ENCODE peak calls at places on chromosomes 2 and 18, in six cellular contexts. One of them, this sample, is unnamed.

GRCh38 chr18:71252351-71252862 is 963.6 kb downstream of the SOCS6 start:
- DNase-seq in lower leg skin: no peak
- DNase-seq in adrenal gland: no peak
- DNase-seq in uterus: no peak
- DNase-seq in NB4: peak
- DNase-seq in body of pancreas: no peak
- DNase-seq in this sample: no peak

GRCh38 chr2:45272549-45273245 is 263.4 kb upstream of the SIX2 start:
- DNase-seq in lower leg skin: no peak
- DNase-seq in adrenal gland: no peak
- DNase-seq in uterus: no peak
- DNase-seq in NB4: no peak
- DNase-seq in body of pancreas: no peak
- DNase-seq in this sample: no peak

GRCh38 chr2:85744771-85745601 is 8.8 kb upstream of the ATOH8 start:
- DNase-seq in lower leg skin: peak
- DNase-seq in adrenal gland: no peak
- DNase-seq in uterus: peak
- DNase-seq in NB4: peak
- DNase-seq in body of pancreas: peak
- DNase-seq in this sample: peak

GRCh38 chr2:107810734-107811133 is 16.0 kb upstream of the RGPD4 start:
- DNase-seq in lower leg skin: no peak
- DNase-seq in adrenal gland: no peak
- DNase-seq in uterus: no peak
- DNase-seq in NB4: peak
- DNase-seq in body of pancreas: no peak
- DNase-seq in this sample: no peak

GRCh38 chr2:17543131-17543660 is 2.7 kb downstream of the VSNL1 start:
- DNase-seq in lower leg skin: no peak
- DNase-seq in adrenal gland: no peak
- DNase-seq in uterus: no peak
- DNase-seq in NB4: no peak
- DNase-seq in body of pancreas: no peak
- DNase-seq in this sample: no peak

GRCh38 chr2:148814853-148815419 is 60.1 kb upstream of the KIF5C start:
- DNase-seq in lower leg skin: no peak
- DNase-seq in adrenal gland: peak
- DNase-seq in uterus: peak
- DNase-seq in NB4: no peak
- DNase-seq in body of pancreas: no peak
- DNase-seq in this sample: peak

GRCh38 chr2:225766431-225766830 is 366.9 kb downstream of the NYAP2 start:
- DNase-seq in lower leg skin: no peak
- DNase-seq in adrenal gland: no peak
- DNase-seq in uterus: no peak
- DNase-seq in NB4: peak
- DNase-seq in body of pancreas: no peak
- DNase-seq in this sample: no peak

GRCh38 chr2:191645807-191646611 is 31.9 kb upstream of the NABP1 start:
- DNase-seq in lower leg skin: no peak
- DNase-seq in adrenal gland: no peak
- DNase-seq in uterus: no peak
- DNase-seq in NB4: no peak
- DNase-seq in body of pancreas: no peak
- DNase-seq in this sample: no peak

GRCh38 chr2:10678225-10678624 is 11.6 kb downstream of the NOL10 start:
- DNase-seq in lower leg skin: no peak
- DNase-seq in adrenal gland: no peak
- DNase-seq in uterus: no peak
- DNase-seq in NB4: no peak
- DNase-seq in body of pancreas: no peak
- DNase-seq in this sample: no peak

GRCh38 chr2:241040811-241041334 is 42.5 kb downstream of the SNED1 start:
- DNase-seq in lower leg skin: peak
- DNase-seq in adrenal gland: no peak
- DNase-seq in uterus: no peak
- DNase-seq in NB4: no peak
- DNase-seq in body of pancreas: no peak
- DNase-seq in this sample: no peak

GRCh38 chr2:204483497-204484164 is 61.6 kb upstream of the PARD3B start:
- DNase-seq in lower leg skin: no peak
- DNase-seq in adrenal gland: no peak
- DNase-seq in uterus: no peak
- DNase-seq in NB4: no peak
- DNase-seq in body of pancreas: peak
- DNase-seq in this sample: no peak

GRCh38 chr2:197927994-197928393 is 123.6 kb downstream of the PLCL1 start:
- DNase-seq in lower leg skin: no peak
- DNase-seq in adrenal gland: no peak
- DNase-seq in uterus: no peak
- DNase-seq in NB4: no peak
- DNase-seq in body of pancreas: no peak
- DNase-seq in this sample: no peak

GRCh38 chr2:165902929-165903328 is 50.6 kb downstream of the TTC21B start:
- DNase-seq in lower leg skin: no peak
- DNase-seq in adrenal gland: no peak
- DNase-seq in uterus: no peak
- DNase-seq in NB4: peak
- DNase-seq in body of pancreas: no peak
- DNase-seq in this sample: no peak

GRCh38 chr2:66364495-66364992 is 70.4 kb upstream of the MEIS1 start:
- DNase-seq in lower leg skin: peak
- DNase-seq in adrenal gland: peak
- DNase-seq in uterus: peak
- DNase-seq in NB4: no peak
- DNase-seq in body of pancreas: peak
- DNase-seq in this sample: no peak

GRCh38 chr18:32867330-32867729 is 94.5 kb upstream of the KLHL14 start:
- DNase-seq in lower leg skin: no peak
- DNase-seq in adrenal gland: no peak
- DNase-seq in uterus: no peak
- DNase-seq in NB4: no peak
- DNase-seq in body of pancreas: no peak
- DNase-seq in this sample: no peak

GRCh38 chr2:38728694-38729093 is 22.5 kb downstream of the SRSF7 start:
- DNase-seq in lower leg skin: no peak
- DNase-seq in adrenal gland: no peak
- DNase-seq in uterus: no peak
- DNase-seq in NB4: no peak
- DNase-seq in body of pancreas: no peak
- DNase-seq in this sample: no peak

GRCh38 chr18:8730080-8730827 is 24.9 kb downstream of the MTCL1 start:
- DNase-seq in lower leg skin: peak
- DNase-seq in adrenal gland: peak
- DNase-seq in uterus: peak
- DNase-seq in NB4: no peak
- DNase-seq in body of pancreas: peak
- DNase-seq in this sample: peak

GRCh38 chr2:208977582-208977981 is 446.3 kb upstream of the MAP2 start:
- DNase-seq in lower leg skin: no peak
- DNase-seq in adrenal gland: no peak
- DNase-seq in uterus: no peak
- DNase-seq in NB4: peak
- DNase-seq in body of pancreas: no peak
- DNase-seq in this sample: no peak

GRCh38 chr2:16123421-16123820 is 183.1 kb downstream of the MYCN start:
- DNase-seq in lower leg skin: no peak
- DNase-seq in adrenal gland: no peak
- DNase-seq in uterus: no peak
- DNase-seq in NB4: no peak
- DNase-seq in body of pancreas: no peak
- DNase-seq in this sample: no peak

GRCh38 chr18:43160509-43160908 is 45.0 kb upstream of the RIT2 start:
- DNase-seq in lower leg skin: no peak
- DNase-seq in adrenal gland: no peak
- DNase-seq in uterus: no peak
- DNase-seq in NB4: no peak
- DNase-seq in body of pancreas: no peak
- DNase-seq in this sample: no peak

GRCh38 chr2:120425014-120425413 is 79.1 kb downstream of the INHBB start:
- DNase-seq in lower leg skin: no peak
- DNase-seq in adrenal gland: no peak
- DNase-seq in uterus: peak
- DNase-seq in NB4: no peak
- DNase-seq in body of pancreas: no peak
- DNase-seq in this sample: no peak

GRCh38 chr2:240584486-240585031 is 2.0 kb upstream of the CAPN10 start:
- DNase-seq in lower leg skin: no peak
- DNase-seq in adrenal gland: no peak
- DNase-seq in uterus: no peak
- DNase-seq in NB4: peak
- DNase-seq in body of pancreas: no peak
- DNase-seq in this sample: peak

GRCh38 chr2:234427081-234428058 is 69.5 kb downstream of the ARL4C start:
- DNase-seq in lower leg skin: no peak
- DNase-seq in adrenal gland: no peak
- DNase-seq in uterus: no peak
- DNase-seq in NB4: no peak
- DNase-seq in body of pancreas: peak
- DNase-seq in this sample: no peak

GRCh38 chr2:10659898-10660568 is 29.7 kb downstream of the NOL10 start:
- DNase-seq in lower leg skin: no peak
- DNase-seq in adrenal gland: peak
- DNase-seq in uterus: peak
- DNase-seq in NB4: peak
- DNase-seq in body of pancreas: peak
- DNase-seq in this sample: peak

GRCh38 chr18:9094307-9095226 is 7.9 kb upstream of the NDUFV2 start:
- DNase-seq in lower leg skin: no peak
- DNase-seq in adrenal gland: no peak
- DNase-seq in uterus: no peak
- DNase-seq in NB4: no peak
- DNase-seq in body of pancreas: no peak
- DNase-seq in this sample: no peak

GRCh38 chr2:43802135-43802534 is 28.3 kb downstream of the DYNC2LI1 start:
- DNase-seq in lower leg skin: no peak
- DNase-seq in adrenal gland: no peak
- DNase-seq in uterus: no peak
- DNase-seq in NB4: no peak
- DNase-seq in body of pancreas: no peak
- DNase-seq in this sample: no peak

GRCh38 chr2:43800894-43801293 is 27.1 kb downstream of the DYNC2LI1 start:
- DNase-seq in lower leg skin: no peak
- DNase-seq in adrenal gland: no peak
- DNase-seq in uterus: no peak
- DNase-seq in NB4: no peak
- DNase-seq in body of pancreas: no peak
- DNase-seq in this sample: no peak

GRCh38 chr2:43796206-43796605 is 22.4 kb downstream of the DYNC2LI1 start:
- DNase-seq in lower leg skin: no peak
- DNase-seq in adrenal gland: no peak
- DNase-seq in uterus: no peak
- DNase-seq in NB4: no peak
- DNase-seq in body of pancreas: no peak
- DNase-seq in this sample: no peak

GRCh38 chr2:43803113-43803512 is 29.3 kb downstream of the DYNC2LI1 start:
- DNase-seq in lower leg skin: no peak
- DNase-seq in adrenal gland: no peak
- DNase-seq in uterus: no peak
- DNase-seq in NB4: no peak
- DNase-seq in body of pancreas: no peak
- DNase-seq in this sample: no peak

DNA sequence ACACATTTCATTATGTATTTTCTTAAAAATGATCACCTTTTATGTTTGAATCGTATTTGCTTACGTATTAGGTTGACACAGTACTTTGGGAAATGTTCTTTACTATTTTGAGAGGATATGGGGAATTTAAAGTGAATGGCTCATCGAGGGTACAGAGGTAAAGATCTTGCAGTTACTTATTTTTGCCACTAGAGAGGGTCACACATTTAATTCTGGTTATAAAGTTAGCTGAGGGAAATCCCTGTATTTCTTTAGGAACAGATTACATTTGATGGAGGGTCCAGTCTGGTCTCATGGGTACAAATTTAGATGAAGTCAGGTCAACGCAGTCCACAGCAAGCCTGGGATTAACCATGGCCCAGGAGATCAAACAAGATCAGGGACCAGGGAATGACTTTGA is 24.5 kb downstream of the DYNC2LI1 start:
- DNase-seq in lower leg skin: no peak
- DNase-seq in adrenal gland: no peak
- DNase-seq in uterus: no peak
- DNase-seq in NB4: peak
- DNase-seq in body of pancreas: no peak
- DNase-seq in this sample: no peak
- TF ChIP-seq CTCF in lower leg skin: no peak
- TF ChIP-seq CTCF in adrenal gland: peak
- TF ChIP-seq CTCF in uterus: no peak
- TF ChIP-seq CTCF in NB4: peak
- TF ChIP-seq CTCF in body of pancreas: peak
- TF ChIP-seq CTCF in this sample: peak

DNA sequence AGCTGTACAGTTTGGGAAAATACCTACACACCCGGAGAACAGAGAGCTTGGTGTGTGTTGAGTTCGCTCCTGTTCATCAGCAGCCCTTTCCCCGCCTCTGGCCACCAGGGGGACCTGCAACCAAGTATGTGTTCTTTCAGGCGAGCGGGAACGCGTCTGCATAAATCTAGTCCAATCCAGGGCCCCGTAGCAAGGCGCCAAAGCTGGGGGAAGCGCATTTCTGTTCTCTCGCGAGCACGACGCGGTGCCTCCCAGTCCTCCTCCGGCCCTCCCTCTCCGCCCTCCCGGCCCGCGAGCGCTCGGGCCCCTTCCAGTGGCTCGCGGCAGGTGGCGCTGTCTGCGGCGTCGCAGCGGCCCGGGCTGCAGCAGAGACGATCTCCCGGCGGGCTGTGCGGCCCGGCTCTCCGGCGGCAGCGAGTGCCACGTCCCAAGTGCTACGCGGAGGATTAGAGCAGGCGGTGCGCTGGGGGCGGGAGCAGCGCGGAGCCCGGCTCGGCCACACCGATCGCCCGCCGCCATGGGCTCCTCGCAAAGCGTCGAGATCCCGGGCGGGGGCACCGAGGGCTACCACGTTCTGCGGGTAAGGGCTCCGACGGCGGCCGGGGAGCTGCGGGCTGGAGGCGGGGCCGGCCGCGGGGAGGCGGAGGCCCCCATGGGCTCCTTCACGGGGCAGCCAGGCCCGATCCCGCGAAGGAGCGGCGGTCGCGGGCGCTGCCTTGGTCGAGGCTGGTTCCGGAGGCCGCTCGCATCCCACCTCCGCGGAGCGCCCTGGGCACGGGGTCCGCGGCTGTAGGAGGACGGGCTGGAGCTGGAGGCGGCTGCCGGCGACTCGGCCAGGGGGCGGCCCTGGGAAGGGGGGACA is at the start of gene GORASP2:
- DNase-seq in lower leg skin: peak
- DNase-seq in adrenal gland: peak
- DNase-seq in uterus: peak
- DNase-seq in NB4: peak
- DNase-seq in body of pancreas: peak
- DNase-seq in this sample: peak
- TF ChIP-seq POLR2A in lower leg skin: no peak
- TF ChIP-seq POLR2A in adrenal gland: peak
- TF ChIP-seq POLR2A in uterus: peak
- TF ChIP-seq POLR2A in NB4: peak
- TF ChIP-seq POLR2A in body of pancreas: peak
- TF ChIP-seq POLR2A in this sample: peak

GRCh38 chr2:69914235-69915049 is 467 bp upstream of the MXD1 start:
- DNase-seq in lower leg skin: peak
- DNase-seq in adrenal gland: peak
- DNase-seq in uterus: peak
- DNase-seq in NB4: peak
- DNase-seq in body of pancreas: peak
- DNase-seq in this sample: peak
- TF ChIP-seq CTCF in lower leg skin: no peak
- TF ChIP-seq CTCF in adrenal gland: peak
- TF ChIP-seq CTCF in uterus: peak
- TF ChIP-seq CTCF in NB4: peak
- TF ChIP-seq CTCF in body of pancreas: peak
- TF ChIP-seq CTCF in this sample: no peak

GRCh38 chr2:219160186-219161017 is at the start of gene NHEJ1:
- DNase-seq in lower leg skin: peak
- DNase-seq in adrenal gland: peak
- DNase-seq in uterus: peak
- DNase-seq in NB4: peak
- DNase-seq in body of pancreas: peak
- DNase-seq in this sample: peak
- TF ChIP-seq POLR2A in lower leg skin: no peak
- TF ChIP-seq POLR2A in adrenal gland: peak
- TF ChIP-seq POLR2A in uterus: peak
- TF ChIP-seq POLR2A in NB4: peak
- TF ChIP-seq POLR2A in body of pancreas: peak
- TF ChIP-seq POLR2A in this sample: peak